ENCODE peak calls at places on chromosomes 5 and 9, in ten cellular contexts. C is NCI-H1092 treated with DMSO at 0.1 percent for 48 hours, J is RPMI8226, T is SIG-M5, O is COLO829, B is nephron progenitor cell, K is coronary artery, R is RPMI7951, E is NCI-H1436 treated with DMSO at 0.1 percent for 48 hours, U is HCEC 1CT. Y is an unnamed sample.

GRCh38 chr9:136732446-136733178 is 10.1 kb downstream of the LCN10 start:
- DNase-seq in K (no peak), U (no peak), O (no peak), C (no peak), J (no peak), T (no peak), R (no peak), B (no peak), E (no peak), Y (no peak)

GRCh38 chr5:109455598-109456096 is 45.9 kb upstream of the PJA2 start:
- DNase-seq in U (peak), R (peak), T (no peak), K (no peak), O (peak), C (no peak), J (peak), B (no peak), E (no peak), Y (peak)

GRCh38 chr5:169534939-169535338 is 48.6 kb upstream of the SPDL1 start:
- DNase-seq in B (no peak), C (no peak), O (no peak), U (no peak), T (no peak), R (no peak), E (no peak), J (no peak), K (no peak), Y (no peak)

GRCh38 chr5:146137967-146138403 is 32.6 kb upstream of the PLAC8L1 start:
- DNase-seq in J (no peak), U (peak), C (no peak), R (no peak), E (no peak), T (no peak), B (no peak), K (no peak), O (no peak), Y (no peak)

GRCh38 chr9:91162784-91163440 is 198.8 kb downstream of the AUH start:
- DNase-seq in T (no peak), U (peak), R (peak), E (no peak), C (no peak), K (peak), B (peak), O (no peak), J (peak), Y (peak)

GRCh38 chr9:115213777-115214428 is 95.9 kb upstream of the TNC start:
- DNase-seq in J (no peak), C (no peak), U (peak), K (no peak), O (no peak), B (no peak), E (no peak), T (no peak), R (peak), Y (no peak)

GRCh38 chr9:75810063-75810462 is 80.4 kb upstream of the PCSK5 start:
- DNase-seq in C (no peak), O (no peak), J (no peak), K (no peak), T (no peak), E (no peak), R (no peak), U (no peak), B (no peak), Y (no peak)

GRCh38 chr5:141199359-141200235 is at the start of gene PCDHB11:
- DNase-seq in B (peak), E (no peak), T (no peak), U (no peak), R (no peak), K (no peak), O (peak), C (no peak), J (peak), Y (no peak)

GRCh38 chr9:35114921-35115341 is 731 bp downstream of the ATOSB start:
- DNase-seq in B (peak), T (peak), R (peak), O (peak), U (peak), J (peak), K (peak), E (no peak), C (no peak), Y (peak)

GRCh38 chr9:38008168-38009034 is 60.6 kb downstream of the SHB start:
- DNase-seq in O (no peak), E (no peak), R (peak), J (no peak), B (peak), U (peak), T (peak), C (no peak), K (no peak), Y (peak)

GRCh38 chr9:131259432-131259885 is 16.9 kb downstream of the FAM78A start:
- DNase-seq in O (no peak), T (no peak), K (no peak), B (no peak), R (no peak), U (no peak), J (no peak), C (no peak), E (no peak), Y (no peak)

GRCh38 chr9:138044485-138045383 is 167.2 kb downstream of the CACNA1B start:
- DNase-seq in C (no peak), B (no peak), R (no peak), E (no peak), U (no peak), O (no peak), J (no peak), T (no peak), K (peak), Y (no peak)

GRCh38 chr9:93893899-93894690 is 61.1 kb downstream of the BARX1 start:
- DNase-seq in C (peak), K (peak), U (no peak), R (no peak), J (no peak), T (no peak), B (peak), E (no peak), O (no peak), Y (no peak)

GRCh38 chr5:174482549-174482948 is 241.8 kb upstream of the MSX2 start:
- DNase-seq in B (no peak), K (no peak), R (no peak), E (peak), J (no peak), O (no peak), U (no peak), T (no peak), C (no peak), Y (no peak)

GRCh38 chr5:131242728-131243255 is 21.1 kb upstream of the CDC42SE2 start:
- DNase-seq in O (peak), J (no peak), U (peak), R (peak), K (no peak), T (no peak), B (no peak), E (no peak), C (no peak), Y (no peak)

GRCh38 chr5:156677963-156678362 is 172.1 kb upstream of the PPP1R2B start:
- DNase-seq in T (no peak), R (no peak), C (no peak), E (no peak), B (no peak), U (no peak), O (no peak), K (no peak), J (no peak), Y (no peak)

GRCh38 chr5:74326571-74327338 is 313.8 kb downstream of the ENC1 start:
- DNase-seq in R (peak), E (no peak), J (peak), K (no peak), U (peak), C (no peak), T (no peak), O (peak), B (no peak), Y (no peak)

GRCh38 chr5:83342475-83342874 is 129.1 kb upstream of the VCAN start:
- DNase-seq in U (no peak), B (no peak), O (no peak), R (no peak), J (no peak), E (no peak), K (no peak), C (no peak), T (no peak), Y (no peak)

GRCh38 chr9:128094950-128095544 is 27.0 kb downstream of the SLC25A25 start:
- DNase-seq in T (no peak), E (no peak), K (peak), J (no peak), O (no peak), B (no peak), C (no peak), U (no peak), R (no peak), Y (no peak)

GRCh38 chr9:117644607-117645244 is 59.5 kb upstream of the TLR4 start:
- DNase-seq in E (peak), T (peak), U (peak), C (peak), J (peak), K (no peak), R (peak), O (peak), B (peak), Y (no peak)